ENCODE peak calls at places on chromosome 1, in ten cellular contexts. I is anterior cingulate cortex; H is colonic mucosa; G is caudate nucleus; P is CD8-positive, alpha-beta T cell; J is IMR-90; N is effector CD4-positive, alpha-beta T cell; T is EH; V is amygdala; C is AG09319. B is an unnamed sample.

GRCh38 chr1:27348861-27349783 is 7.3 kb downstream of the SYTL1 start:
- DNase-seq in I (no peak), H (peak), G (no peak), P (no peak), J (no peak), N (peak), T (peak), V (no peak), C (no peak), B (no peak)

GRCh38 chr1:165928075-165928731 is 100.8 kb downstream of the UCK2 start:
- DNase-seq in I (no peak), H (peak), G (peak), P (peak), J (peak), N (no peak), T (peak), V (no peak), C (peak), B (peak)

GRCh38 chr1:89762431-89762800 is 58.4 kb upstream of the LRRC8D start:
- DNase-seq in I (no peak), H (peak), G (no peak), P (no peak), J (no peak), N (no peak), T (no peak), V (no peak), C (no peak), B (no peak)

GRCh38 chr1:109789771-109790170 is 26.0 kb upstream of the EPS8L3 start:
- DNase-seq in I (no peak), H (peak), G (no peak), P (no peak), J (no peak), N (no peak), T (no peak), V (no peak), C (no peak), B (no peak)

GRCh38 chr1:117670996-117671780 is 65.3 kb downstream of the TENT5C start:
- DNase-seq in I (no peak), H (peak), G (no peak), P (no peak), J (no peak), N (no peak), T (no peak), V (no peak), C (no peak), B (no peak)

GRCh38 chr1:21268281-21269239 is 21.7 kb downstream of the ECE1 start:
- DNase-seq in I (no peak), H (no peak), G (no peak), P (no peak), J (no peak), N (no peak), T (no peak), V (no peak), C (no peak), B (no peak)

GRCh38 chr1:59013276-59013927 is 229.6 kb upstream of the JUN start:
- DNase-seq in I (no peak), H (peak), G (no peak), P (no peak), J (peak), N (no peak), T (peak), V (no peak), C (peak), B (no peak)

GRCh38 chr1:27992271-27992670 is 32.5 kb downstream of the XKR8 start:
- DNase-seq in I (no peak), H (no peak), G (no peak), P (peak), J (no peak), N (peak), T (no peak), V (no peak), C (no peak), B (no peak)

GRCh38 chr1:152983743-152984142 is at the start of gene SPRR1A:
- DNase-seq in I (no peak), H (no peak), G (no peak), P (no peak), J (no peak), N (no peak), T (no peak), V (no peak), C (no peak), B (no peak)

B was measured in fibroblast of the conjunctiva.